ENCODE peak calls at places on chromosomes 16 and 17, in seven cellular contexts. One of them, this sample, is unnamed.
A peak's percentile ranks its signal among the peaks of the same experiment; 100 is the strongest.

GRCh38 chr16:48102083-48103008 is 53.4 kb downstream of the ABCC12 start:
- DNase-seq in SK-N-SH: no peak
- DNase-seq in GM23248: no peak
- DNase-seq in PC-3: no peak
- DNase-seq in HCT116: no peak
- DNase-seq in GM23338: no peak
- DNase-seq in neural progenitor cell: no peak
- DNase-seq in this sample: no peak

GRCh38 chr17:1229354-1229890 is 40.8 kb upstream of the BHLHA9 start:
- DNase-seq in GM23338: peak; percentile 53
- DNase-seq in PC-3: no peak
- DNase-seq in HCT116: no peak
- DNase-seq in neural progenitor cell: peak; percentile 50
- DNase-seq in GM23248: peak; percentile 69
- DNase-seq in SK-N-SH: peak; percentile 75
- DNase-seq in this sample: peak; percentile 57

GRCh38 chr16:31157136-31157535 is 7.3 kb upstream of the PRSS36 start:
- DNase-seq in GM23338: no peak
- DNase-seq in HCT116: no peak
- DNase-seq in SK-N-SH: no peak
- DNase-seq in PC-3: no peak
- DNase-seq in neural progenitor cell: no peak
- DNase-seq in GM23248: peak; percentile 40
- DNase-seq in this sample: no peak

GRCh38 chr17:49995055-49995738 is at the start of gene DLX3:
- DNase-seq in GM23338: peak; percentile 93
- DNase-seq in PC-3: peak; percentile 91
- DNase-seq in neural progenitor cell: peak; percentile 95
- DNase-seq in HCT116: no peak
- DNase-seq in GM23248: peak; percentile 91
- DNase-seq in SK-N-SH: peak; percentile 81
- DNase-seq in this sample: peak; percentile 89

GRCh38 chr16:69396187-69397061 is 10.6 kb upstream of the TERF2 start:
- DNase-seq in PC-3: peak; percentile 83
- DNase-seq in HCT116: peak; percentile 88
- DNase-seq in GM23248: peak; percentile 97
- DNase-seq in GM23338: peak; percentile 93
- DNase-seq in SK-N-SH: peak; percentile 68
- DNase-seq in neural progenitor cell: peak; percentile 92
- DNase-seq in this sample: peak; percentile 95

GRCh38 chr16:85935957-85936760 is 37.2 kb downstream of the IRF8 start:
- DNase-seq in HCT116: no peak
- DNase-seq in neural progenitor cell: no peak
- DNase-seq in PC-3: no peak
- DNase-seq in SK-N-SH: no peak
- DNase-seq in GM23338: no peak
- DNase-seq in GM23248: no peak
- DNase-seq in this sample: no peak

GRCh38 chr17:71402661-71403141 is 718.1 kb upstream of the SOX9 start:
- DNase-seq in GM23248: no peak
- DNase-seq in neural progenitor cell: no peak
- DNase-seq in PC-3: peak; percentile 92
- DNase-seq in HCT116: no peak
- DNase-seq in GM23338: no peak
- DNase-seq in SK-N-SH: peak; percentile 24
- DNase-seq in this sample: peak; percentile 24

GRCh38 chr17:72270530-72270929 is 149.7 kb downstream of the SOX9 start:
- DNase-seq in GM23248: peak; percentile 71
- DNase-seq in neural progenitor cell: no peak
- DNase-seq in HCT116: no peak
- DNase-seq in GM23338: no peak
- DNase-seq in PC-3: peak; percentile 98
- DNase-seq in SK-N-SH: peak; percentile 50
- DNase-seq in this sample: no peak

DNA sequence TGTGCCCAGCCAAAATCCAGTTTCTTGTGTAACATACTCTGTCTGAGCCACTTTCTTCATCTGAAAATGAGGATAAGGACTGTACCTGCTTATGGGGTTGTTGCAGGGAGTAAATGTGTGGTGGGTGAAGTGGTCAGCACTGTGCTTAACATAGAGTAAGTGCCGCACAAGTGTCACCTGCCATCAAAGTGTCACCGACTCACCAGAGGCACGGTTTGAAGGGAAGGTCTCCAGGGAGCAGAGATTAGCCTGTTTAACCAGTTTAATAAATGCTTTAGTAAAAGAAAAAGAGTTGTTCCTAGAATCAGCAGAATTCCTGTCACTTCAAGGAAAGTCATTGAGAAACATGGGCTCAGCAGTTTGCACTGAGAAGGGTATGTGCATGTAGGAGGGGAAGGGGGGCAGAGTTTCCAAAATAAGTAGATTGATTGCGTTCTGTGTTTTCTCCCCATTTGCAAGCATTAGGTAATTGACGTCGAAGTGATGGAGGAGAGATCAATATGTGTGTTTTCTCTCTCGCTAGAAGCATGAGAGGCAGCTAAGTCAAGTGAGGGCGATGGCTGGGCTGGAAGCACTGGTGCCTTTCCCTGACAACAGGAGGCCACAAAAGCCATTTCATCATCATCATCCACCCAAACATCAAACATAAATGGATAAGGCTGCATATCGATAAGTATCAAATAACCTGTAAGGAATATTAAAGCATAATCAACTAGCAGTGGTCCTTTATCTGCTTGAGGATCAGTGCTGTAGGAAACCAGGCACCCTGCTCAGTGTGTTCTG is 19.1 kb downstream of the FAM20A start:
- DNase-seq in neural progenitor cell: no peak
- DNase-seq in HCT116: no peak
- DNase-seq in GM23338: no peak
- DNase-seq in GM23248: no peak
- DNase-seq in PC-3: no peak
- DNase-seq in SK-N-SH: no peak
- DNase-seq in this sample: no peak
- TF ChIP-seq EZH2phosphoT487 in neural progenitor cell: no peak
- TF ChIP-seq EZH2phosphoT487 in HCT116: no peak
- TF ChIP-seq EZH2phosphoT487 in GM23338: no peak
- TF ChIP-seq EZH2phosphoT487 in GM23248: no peak
- TF ChIP-seq EZH2phosphoT487 in PC-3: no peak
- TF ChIP-seq EZH2phosphoT487 in SK-N-SH: no peak
- TF ChIP-seq EZH2phosphoT487 in this sample: no peak

GRCh38 chr16:927931-928330 is 42.9 kb downstream of the LMF1 start:
- DNase-seq in PC-3: no peak
- DNase-seq in GM23248: no peak
- DNase-seq in neural progenitor cell: no peak
- DNase-seq in HCT116: no peak
- DNase-seq in GM23338: no peak
- DNase-seq in SK-N-SH: no peak
- DNase-seq in this sample: no peak
- TF ChIP-seq EZH2phosphoT487 in PC-3: no peak
- TF ChIP-seq EZH2phosphoT487 in GM23248: no peak
- TF ChIP-seq EZH2phosphoT487 in neural progenitor cell: no peak
- TF ChIP-seq EZH2phosphoT487 in HCT116: no peak
- TF ChIP-seq EZH2phosphoT487 in GM23338: no peak
- TF ChIP-seq EZH2phosphoT487 in SK-N-SH: no peak
- TF ChIP-seq EZH2phosphoT487 in this sample: no peak

GRCh38 chr17:17351356-17351891 is 48.3 kb downstream of the NT5M start:
- DNase-seq in GM23248: no peak
- DNase-seq in SK-N-SH: no peak
- DNase-seq in PC-3: no peak
- DNase-seq in neural progenitor cell: no peak
- DNase-seq in HCT116: no peak
- DNase-seq in GM23338: no peak
- DNase-seq in this sample: peak; percentile 5
- TF ChIP-seq EZH2phosphoT487 in GM23248: no peak
- TF ChIP-seq EZH2phosphoT487 in SK-N-SH: no peak
- TF ChIP-seq EZH2phosphoT487 in PC-3: no peak
- TF ChIP-seq EZH2phosphoT487 in neural progenitor cell: no peak
- TF ChIP-seq EZH2phosphoT487 in HCT116: no peak
- TF ChIP-seq EZH2phosphoT487 in GM23338: no peak
- TF ChIP-seq EZH2phosphoT487 in this sample: no peak

GRCh38 chr17:6712058-6712853 is 913 bp downstream of the SLC13A5 start:
- DNase-seq in SK-N-SH: peak; percentile 11
- DNase-seq in PC-3: no peak
- DNase-seq in GM23248: peak; percentile 19
- DNase-seq in HCT116: no peak
- DNase-seq in neural progenitor cell: peak; percentile 73
- DNase-seq in GM23338: peak; percentile 78
- DNase-seq in this sample: peak; percentile 44
- TF ChIP-seq EZH2phosphoT487 in SK-N-SH: no peak
- TF ChIP-seq EZH2phosphoT487 in PC-3: no peak
- TF ChIP-seq EZH2phosphoT487 in GM23248: no peak
- TF ChIP-seq EZH2phosphoT487 in HCT116: no peak
- TF ChIP-seq EZH2phosphoT487 in neural progenitor cell: no peak
- TF ChIP-seq EZH2phosphoT487 in GM23338: no peak
- TF ChIP-seq EZH2phosphoT487 in this sample: no peak

GRCh38 chr17:57486416-57486815 is 230.1 kb downstream of the MSI2 start:
- DNase-seq in GM23338: no peak
- DNase-seq in GM23248: no peak
- DNase-seq in SK-N-SH: no peak
- DNase-seq in HCT116: no peak
- DNase-seq in neural progenitor cell: no peak
- DNase-seq in PC-3: no peak
- DNase-seq in this sample: no peak

GRCh38 chr17:57485916-57486315 is 229.6 kb downstream of the MSI2 start:
- DNase-seq in PC-3: no peak
- DNase-seq in neural progenitor cell: no peak
- DNase-seq in GM23248: no peak
- DNase-seq in SK-N-SH: no peak
- DNase-seq in HCT116: no peak
- DNase-seq in GM23338: no peak
- DNase-seq in this sample: no peak

GRCh38 chr17:57485566-57485865 is 229.2 kb downstream of the MSI2 start:
- DNase-seq in SK-N-SH: no peak
- DNase-seq in neural progenitor cell: no peak
- DNase-seq in GM23338: no peak
- DNase-seq in GM23248: no peak
- DNase-seq in PC-3: no peak
- DNase-seq in HCT116: no peak
- DNase-seq in this sample: no peak

GRCh38 chr17:57484081-57484666 is 227.9 kb downstream of the MSI2 start:
- DNase-seq in GM23248: peak; percentile 74
- DNase-seq in GM23338: no peak
- DNase-seq in SK-N-SH: no peak
- DNase-seq in PC-3: no peak
- DNase-seq in neural progenitor cell: no peak
- DNase-seq in HCT116: no peak
- DNase-seq in this sample: no peak

GRCh38 chr17:57484826-57485565 is 228.7 kb downstream of the MSI2 start:
- DNase-seq in HCT116: no peak
- DNase-seq in GM23338: no peak
- DNase-seq in SK-N-SH: no peak
- DNase-seq in GM23248: no peak
- DNase-seq in neural progenitor cell: no peak
- DNase-seq in PC-3: no peak
- DNase-seq in this sample: no peak
- TF ChIP-seq EZH2phosphoT487 in HCT116: no peak
- TF ChIP-seq EZH2phosphoT487 in GM23338: no peak
- TF ChIP-seq EZH2phosphoT487 in SK-N-SH: no peak
- TF ChIP-seq EZH2phosphoT487 in GM23248: no peak
- TF ChIP-seq EZH2phosphoT487 in neural progenitor cell: no peak
- TF ChIP-seq EZH2phosphoT487 in PC-3: no peak
- TF ChIP-seq EZH2phosphoT487 in this sample: no peak

This sample was measured in hepatocyte.